ENCODE peak calls at places on chromosomes 6 and 20, in four cellular contexts. L is T-cell, C is HFFc6, R is AG10803. B is an unnamed sample.
A peak's percentile ranks its signal among the peaks of the same experiment; 100 is the strongest.

GRCh38 chr6:34667481-34668238 is 28.9 kb downstream of the ILRUN start:
- DNase-seq in L (no peak), C (no peak), R (no peak), B (no peak)

GRCh38 chr6:92196320-92196719 is 1223.0 kb downstream of the EPHA7 start:
- DNase-seq in L (no peak), C (no peak), R (no peak), B (peak; percentile 19)

GRCh38 chr20:58173930-58174707 is 54.3 kb downstream of the ANKRD60 start:
- DNase-seq in L (no peak), C (no peak), R (peak; percentile 28), B (no peak)

GRCh38 chr20:60903325-60903958 is 348.6 kb upstream of the CDH4 start:
- DNase-seq in L (no peak), C (no peak), R (no peak), B (no peak)

GRCh38 chr6:20696676-20697075 is 162.4 kb downstream of the CDKAL1 start:
- DNase-seq in L (no peak), C (peak; percentile 82), R (peak; percentile 89), B (no peak)

GRCh38 chr6:99467509-99468106 is 42.5 kb upstream of the PNISR start:
- DNase-seq in L (no peak), C (peak; percentile 7), R (peak; percentile 26), B (peak; percentile 38)

GRCh38 chr6:54718541-54719023 is 128.0 kb upstream of the FAM83B start:
- DNase-seq in L (no peak), C (no peak), R (no peak), B (no peak)

GRCh38 chr6:69816569-69816968 is 19.8 kb upstream of the LMBRD1 start:
- DNase-seq in L (peak; percentile 20), C (no peak), R (no peak), B (no peak)

GRCh38 chr6:4935486-4935885 is 68.4 kb downstream of the RPP40 start:
- DNase-seq in L (no peak), C (no peak), R (no peak), B (no peak)

GRCh38 chr20:1434571-1435336 is 31.9 kb downstream of the NSFL1C start:
- DNase-seq in L (peak; percentile 63), C (peak; percentile 91), R (peak; percentile 90), B (peak; percentile 95)

GRCh38 chr6:34001706-34002645 is 143.9 kb downstream of the GRM4 start:
- DNase-seq in L (no peak), C (no peak), R (no peak), B (no peak)

GRCh38 chr6:80227545-80227944 is 121.1 kb downstream of the BCKDHB start:
- DNase-seq in L (no peak), C (no peak), R (no peak), B (no peak)

GRCh38 chr20:18058661-18059467 is 1.1 kb upstream of the OVOL2 start:
- DNase-seq in L (no peak), C (no peak), R (no peak), B (peak; percentile 41)

GRCh38 chr20:52577696-52578095 is 386.1 kb upstream of the ZFP64 start:
- DNase-seq in L (no peak), C (no peak), R (no peak), B (no peak)

GRCh38 chr6:43361269-43361668 is 8.2 kb downstream of the ZNF318 start:
- DNase-seq in L (no peak), C (no peak), R (no peak), B (no peak)

GRCh38 chr6:133705731-133706130 is 183.2 kb upstream of the TCF21 start:
- DNase-seq in L (no peak), C (peak; percentile 58), R (peak; percentile 68), B (no peak)

GRCh38 chr6:42095066-42095465 is 44.7 kb downstream of the TAF8 start:
- DNase-seq in L (no peak), C (no peak), R (no peak), B (peak; percentile 44)

GRCh38 chr20:43755851-43756250 is 29.0 kb upstream of the GTSF1L start:
- DNase-seq in L (no peak), C (peak; percentile 93), R (peak; percentile 81), B (no peak)

GRCh38 chr6:30219244-30219643 is 6.0 kb upstream of the TRIM26 start:
- DNase-seq in L (peak; percentile 49), C (peak; percentile 51), R (peak; percentile 52), B (peak; percentile 69)

B was measured in myocyte.